ENCODE peak calls at places on chromosome 6, in seven cellular contexts. P is neural progenitor cell; D is Peyer's patch; Q is colonic mucosa; F is uterus; U is CD4-positive, alpha-beta T cell; Y is thoracic aorta. L is an unnamed sample.

GRCh38 chr6:132330759-132331158 is 70.5 kb downstream of the MOXD1 start:
- DNase-seq in U (no peak), Y (no peak), F (no peak), P (no peak), D (no peak), Q (no peak), L (no peak)

GRCh38 chr6:166019214-166019613 is 148.4 kb downstream of the TBXT start:
- DNase-seq in Y (no peak), Q (no peak), P (no peak), D (no peak), U (no peak), F (no peak), L (no peak)

GRCh38 chr6:135647521-135647920 is 150.0 kb upstream of the AHI1 start:
- DNase-seq in P (no peak), F (no peak), U (no peak), Y (no peak), Q (no peak), D (no peak), L (no peak)

GRCh38 chr6:89131599-89131998 is 13.7 kb upstream of the SRSF12 start:
- DNase-seq in U (no peak), F (no peak), Y (no peak), Q (no peak), D (no peak), P (no peak), L (no peak)

GRCh38 chr6:2713473-2714358 is 37.0 kb downstream of the MYLK4 start:
- DNase-seq in F (no peak), Y (no peak), Q (no peak), U (no peak), D (no peak), P (no peak), L (no peak)

GRCh38 chr6:34656378-34657036 is 40.1 kb downstream of the ILRUN start:
- DNase-seq in Y (no peak), D (peak; percentile 81), Q (peak; percentile 46), U (no peak), P (no peak), F (no peak), L (no peak)

GRCh38 chr6:168137024-168137423 is 58.0 kb upstream of the FRMD1 start:
- DNase-seq in F (no peak), U (no peak), P (no peak), D (peak; percentile 8), Q (peak; percentile 8), Y (no peak), L (no peak)

GRCh38 chr6:18155864-18156396 is 708 bp downstream of the KDM1B start:
- DNase-seq in F (peak; percentile 48), Q (peak; percentile 86), P (peak; percentile 78), Y (peak; percentile 12), D (peak; percentile 89), U (peak; percentile 34), L (peak; percentile 35)

GRCh38 chr6:51626391-51626790 is 461.0 kb downstream of the PKHD1 start:
- DNase-seq in Q (no peak), F (no peak), U (no peak), D (no peak), P (no peak), Y (no peak), L (no peak)

GRCh38 chr6:54892831-54893230 is 46.3 kb downstream of the FAM83B start:
- DNase-seq in D (no peak), P (peak; percentile 4), F (no peak), Y (no peak), Q (no peak), U (no peak), L (no peak)

GRCh38 chr6:10557886-10558285 is 36.7 kb downstream of the GCNT2 start:
- DNase-seq in Q (no peak), D (no peak), F (no peak), U (no peak), Y (no peak), P (no peak), L (no peak)

GRCh38 chr6:24524801-24525200 is 30.0 kb downstream of the ALDH5A1 start:
- DNase-seq in F (no peak), U (no peak), D (no peak), Y (no peak), Q (no peak), P (peak; percentile 70), L (no peak)

GRCh38 chr6:144878577-144878976 is 593.4 kb downstream of the UTRN start:
- DNase-seq in P (no peak), F (no peak), D (no peak), Y (no peak), Q (no peak), U (no peak), L (no peak)

GRCh38 chr6:89371849-89372505 is 19.5 kb upstream of the UBE2J1 start:
- DNase-seq in Y (peak; percentile 16), D (peak; percentile 91), F (peak; percentile 50), P (peak; percentile 84), Q (peak; percentile 76), U (peak; percentile 71), L (peak; percentile 55)

GRCh38 chr6:42066156-42066555 is 15.8 kb downstream of the TAF8 start:
- DNase-seq in U (no peak), P (no peak), Y (no peak), Q (no peak), D (no peak), F (no peak), L (no peak)

GRCh38 chr6:63963756-63964315 is 328.2 kb downstream of the PHF3 start:
- DNase-seq in F (no peak), Q (no peak), D (no peak), Y (no peak), P (no peak), U (no peak), L (no peak)

GRCh38 chr6:57313711-57314471 is 3.5 kb upstream of the PRIM2 start:
- DNase-seq in U (no peak), Y (peak; percentile 17), P (no peak), Q (peak; percentile 45), F (peak; percentile 77), D (no peak), L (no peak)

GRCh38 chr6:133817460-133818047 is 71.4 kb upstream of the TCF21 start:
- DNase-seq in U (peak; percentile 9), D (peak; percentile 62), Q (peak; percentile 40), Y (no peak), P (peak; percentile 41), F (no peak), L (no peak)

GRCh38 chr6:74519172-74519571 is 686.7 kb downstream of the COL12A1 start:
- DNase-seq in D (no peak), Y (no peak), F (no peak), Q (no peak), P (no peak), U (no peak), L (no peak)

GRCh38 chr6:44645276-44645675 is 257.8 kb downstream of the CDC5L start:
- DNase-seq in Y (no peak), D (no peak), P (no peak), U (no peak), Q (no peak), F (no peak), L (no peak)

DNA sequence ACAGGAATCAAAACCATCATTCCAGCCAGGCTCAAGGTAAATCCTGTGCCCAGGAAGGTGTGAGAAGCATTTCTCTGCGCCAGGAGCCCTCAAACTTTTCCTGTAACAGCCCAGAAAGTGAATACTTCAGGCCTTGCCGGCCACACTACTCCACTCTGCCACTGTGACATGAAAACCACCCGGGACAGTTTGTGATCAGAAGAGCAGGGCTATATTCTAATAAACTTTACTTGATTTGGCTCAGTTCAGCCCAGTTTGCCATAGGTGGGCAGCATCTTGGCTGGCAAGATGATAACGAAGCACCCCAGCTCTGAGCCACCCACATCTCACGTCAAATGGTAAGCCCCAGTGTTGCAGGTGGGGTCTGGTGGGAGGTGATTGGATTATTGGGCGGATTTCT is 249.4 kb downstream of the DLL1 start:
- DNase-seq in U (no peak), P (no peak), Y (no peak), D (no peak), F (no peak), Q (no peak), L (no peak)
- H3K9me3 ChIP-seq in U (peaks cover 3% of the 10 kb centered on the region), P (no peaks in the 10 kb centered on the region), Y (peaks cover 3% of the 10 kb centered on the region), D (no peaks in the 10 kb centered on the region), F (no peaks in the 10 kb centered on the region), Q (no peaks in the 10 kb centered on the region), L (no peaks in the 10 kb centered on the region)

GRCh38 chr6:71368284-71368683 is 79.7 kb downstream of the OGFRL1 start:
- DNase-seq in P (no peak), Q (no peak), D (no peak), F (no peak), U (no peak), Y (no peak), L (no peak)

GRCh38 chr6:71367763-71368162 is 79.2 kb downstream of the OGFRL1 start:
- DNase-seq in U (no peak), Q (no peak), F (no peak), D (no peak), Y (no peak), P (no peak), L (no peak)

GRCh38 chr6:71364910-71365542 is 76.4 kb downstream of the OGFRL1 start:
- DNase-seq in P (no peak), Y (no peak), Q (no peak), D (no peak), U (no peak), F (no peak), L (no peak)
- H3K9me3 ChIP-seq in P (no peaks in the 10 kb centered on the region), Y (no peaks in the 10 kb centered on the region), Q (no peaks in the 10 kb centered on the region), D (no peaks in the 10 kb centered on the region), U (no peaks in the 10 kb centered on the region), F (no peaks in the 10 kb centered on the region), L (no peaks in the 10 kb centered on the region)

DNA sequence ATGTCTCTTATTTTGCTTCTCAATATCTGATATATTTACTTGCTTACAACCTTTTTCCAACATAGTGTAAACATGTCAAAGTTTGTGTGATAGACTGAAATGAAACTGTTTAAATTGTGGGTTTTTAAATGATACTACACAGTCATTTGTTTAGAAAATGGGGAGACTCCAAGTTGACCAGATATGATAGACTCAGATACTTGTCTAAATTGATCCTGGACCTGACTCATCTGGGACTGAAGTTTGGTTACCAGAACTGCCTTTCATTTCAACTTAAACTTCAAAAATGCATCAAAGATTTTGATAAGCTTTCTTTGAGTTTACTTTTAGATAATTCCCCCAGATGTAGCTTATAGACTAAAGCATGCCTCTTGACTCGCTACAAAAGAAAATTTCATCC is 27.0 kb upstream of the PRL start:
- DNase-seq in Q (no peak), U (no peak), P (no peak), D (no peak), Y (no peak), F (no peak), L (no peak)
- H3K9me3 ChIP-seq in Q (no peaks in the 10 kb centered on the region), U (no peaks in the 10 kb centered on the region), P (peaks cover 3% of the 10 kb centered on the region), D (no peaks in the 10 kb centered on the region), Y (no peaks in the 10 kb centered on the region), F (no peaks in the 10 kb centered on the region), L (no peaks in the 10 kb centered on the region)

GRCh38 chr6:164262348-164262747 is 847.8 kb downstream of the QKI start:
- DNase-seq in Y (no peak), P (no peak), F (no peak), D (no peak), U (no peak), Q (no peak), L (no peak)

GRCh38 chr6:164252952-164253351 is 838.4 kb downstream of the QKI start:
- DNase-seq in Q (no peak), U (no peak), P (peak; percentile 59), D (no peak), Y (no peak), F (no peak), L (no peak)

GRCh38 chr6:164258421-164258820 is 843.9 kb downstream of the QKI start:
- DNase-seq in D (no peak), Y (no peak), F (no peak), Q (no peak), U (no peak), P (no peak), L (no peak)
- H3K9me3 ChIP-seq in D (no peaks in the 10 kb centered on the region), Y (no peaks in the 10 kb centered on the region), F (no peaks in the 10 kb centered on the region), Q (no peaks in the 10 kb centered on the region), U (no peaks in the 10 kb centered on the region), P (no peaks in the 10 kb centered on the region), L (no peaks in the 10 kb centered on the region)

L was measured in T-helper 17 cell.